ENCODE peak calls at places on chromosomes 3 and 15, in six cellular contexts. P, Q, O, W, Z and M are unnamed samples.

GRCh38 chr3:14646589-14647413 is 4.8 kb upstream of the CCDC174 start:
- DNase-seq in P (peak), Z (no peak), O (no peak), W (peak), Q (no peak), M (no peak)

GRCh38 chr15:101378879-101379278 is 83.8 kb upstream of the SNRPA1 start:
- DNase-seq in O (no peak), P (no peak), W (no peak), Z (no peak), Q (no peak), M (no peak)

GRCh38 chr15:94174399-94174802 is 57.0 kb upstream of the MCTP2 start:
- DNase-seq in W (no peak), Z (peak), P (no peak), Q (peak), O (no peak), M (no peak)

GRCh38 chr15:93703092-93703785 is 528.1 kb upstream of the MCTP2 start:
- DNase-seq in P (no peak), Q (no peak), O (no peak), W (no peak), Z (no peak), M (no peak)

GRCh38 chr3:186277268-186277909 is 84.6 kb downstream of the DGKG start:
- DNase-seq in O (no peak), W (peak), P (peak), Z (peak), Q (peak), M (no peak)

GRCh38 chr3:37329465-37329864 is 155.1 kb upstream of the LRRFIP2 start:
- DNase-seq in P (no peak), O (no peak), W (no peak), Z (no peak), Q (no peak), M (no peak)

GRCh38 chr3:187450791-187451190 is 82.6 kb downstream of the RTP4 start:
- DNase-seq in Z (no peak), O (no peak), Q (no peak), P (peak), W (no peak), M (no peak)

GRCh38 chr3:196127308-196128040 is 45.6 kb upstream of the TFRC start:
- DNase-seq in Z (no peak), O (no peak), Q (no peak), P (peak), W (no peak), M (no peak)

GRCh38 chr15:23438816-23439466 is 8.1 kb downstream of the GOLGA6L2 start:
- DNase-seq in O (no peak), Q (no peak), P (no peak), W (no peak), Z (no peak), M (no peak)

GRCh38 chr3:32452009-32452408 is 50.6 kb downstream of the CMTM6 start:
- DNase-seq in W (no peak), O (no peak), Q (no peak), P (no peak), Z (no peak), M (no peak)

GRCh38 chr3:134423153-134423552 is 48.9 kb upstream of the AMOTL2 start:
- DNase-seq in Q (peak), Z (no peak), W (peak), P (peak), O (no peak), M (no peak)

GRCh38 chr15:90230071-90230494 is 3.7 kb downstream of the CIB1 start:
- DNase-seq in Q (no peak), P (no peak), Z (no peak), O (no peak), W (no peak), M (no peak)

GRCh38 chr3:43953814-43954241 is 263.1 kb downstream of the ABHD5 start:
- DNase-seq in W (no peak), Q (peak), Z (peak), P (no peak), O (no peak), M (no peak)

GRCh38 chr3:23648326-23648964 is 157.3 kb upstream of the UBE2E1 start:
- DNase-seq in O (no peak), P (peak), W (no peak), Z (peak), Q (peak), M (no peak)

GRCh38 chr3:44885618-44886017 is 11.2 kb downstream of the TGM4 start:
- DNase-seq in Q (peak), Z (peak), O (no peak), W (no peak), P (peak), M (no peak)

GRCh38 chr15:75171408-75171807 is 30.3 kb upstream of the C15orf39 start:
- DNase-seq in O (no peak), P (no peak), Q (peak), Z (peak), W (no peak), M (no peak)

GRCh38 chr3:185645596-185646381 is 59.7 kb downstream of the SENP2 start:
- DNase-seq in O (no peak), P (peak), Z (no peak), W (peak), Q (no peak), M (no peak)

GRCh38 chr3:143095813-143096212 is 23.8 kb upstream of the CHST2 start:
- DNase-seq in O (no peak), P (no peak), Q (no peak), W (no peak), Z (no peak), M (no peak)

GRCh38 chr3:143099213-143099612 is 20.4 kb upstream of the CHST2 start:
- DNase-seq in O (no peak), W (no peak), Z (peak), Q (no peak), P (no peak), M (no peak)

GRCh38 chr3:143098032-143098764 is 21.4 kb upstream of the CHST2 start:
- DNase-seq in Z (peak), W (no peak), O (no peak), P (no peak), Q (no peak), M (no peak)

GRCh38 chr3:143101792-143102381 is 17.7 kb upstream of the CHST2 start:
- DNase-seq in P (no peak), W (no peak), O (no peak), Z (no peak), Q (no peak), M (no peak)

DNA sequence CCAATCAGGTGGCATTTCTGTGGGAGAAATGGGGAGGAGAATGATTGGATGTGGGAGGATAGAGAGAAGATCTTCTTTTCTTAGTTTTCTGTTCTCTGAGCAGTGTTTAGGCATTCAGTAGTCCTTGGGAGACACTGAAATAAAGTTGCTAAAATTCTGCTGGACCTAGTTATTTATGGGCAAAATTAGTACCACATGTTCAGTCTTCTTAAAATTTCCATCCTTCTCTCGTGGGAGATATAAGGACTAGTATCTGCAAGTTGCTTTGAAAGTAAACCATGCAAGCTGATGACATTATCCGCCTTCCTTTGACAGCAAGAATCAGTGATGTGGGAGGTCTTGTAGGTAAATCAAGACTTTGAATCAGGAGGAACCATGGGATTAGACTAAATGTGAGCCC is 19.9 kb upstream of the CHST2 start:
- DNase-seq in Z (no peak), Q (no peak), O (no peak), W (no peak), P (no peak), M (no peak)
- H3K23ac ChIP-seq in Z (no peak), Q (no peak), O (no peak), W (no peak), P (no peak), M (no peak)

DNA sequence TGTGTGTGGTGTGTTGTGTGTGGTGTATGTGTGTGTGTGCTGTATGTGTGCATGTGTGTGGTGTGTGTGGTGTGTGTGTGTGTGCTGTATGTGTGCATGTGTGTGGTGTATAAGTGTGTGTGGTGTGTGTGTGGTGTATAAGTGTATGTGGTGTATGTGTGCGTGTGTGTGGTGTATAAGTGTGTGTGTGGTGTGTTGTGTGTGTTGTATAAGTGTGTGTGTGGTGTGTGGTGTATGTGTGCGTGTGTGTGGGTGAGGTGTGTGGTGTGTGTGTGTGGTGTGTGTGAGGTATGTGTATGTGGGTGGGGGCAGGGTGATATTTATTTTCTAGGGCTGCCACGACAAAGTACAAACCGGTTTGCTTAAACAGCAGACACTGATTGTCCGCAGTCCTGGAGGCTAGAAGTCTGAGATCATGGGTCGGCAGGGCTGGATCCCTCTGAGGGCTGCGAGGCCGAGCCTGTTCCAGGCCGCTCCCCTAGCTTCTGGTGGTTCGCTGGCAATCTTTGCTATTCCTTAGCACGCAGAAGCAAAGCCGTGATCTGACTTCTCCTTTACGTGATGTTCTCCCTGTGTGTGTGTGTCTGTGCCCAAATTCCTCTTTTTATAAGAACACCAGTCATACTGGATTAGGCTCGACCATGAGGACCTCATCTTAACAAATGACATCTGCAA is 160.2 kb downstream of the XXYLT1 start:
- DNase-seq in Z (no peak), Q (no peak), O (no peak), W (no peak), P (no peak), M (no peak)
- H3K23ac ChIP-seq in Z (no peak), Q (no peak), O (no peak), W (no peak), P (no peak), M (no peak)

DNA sequence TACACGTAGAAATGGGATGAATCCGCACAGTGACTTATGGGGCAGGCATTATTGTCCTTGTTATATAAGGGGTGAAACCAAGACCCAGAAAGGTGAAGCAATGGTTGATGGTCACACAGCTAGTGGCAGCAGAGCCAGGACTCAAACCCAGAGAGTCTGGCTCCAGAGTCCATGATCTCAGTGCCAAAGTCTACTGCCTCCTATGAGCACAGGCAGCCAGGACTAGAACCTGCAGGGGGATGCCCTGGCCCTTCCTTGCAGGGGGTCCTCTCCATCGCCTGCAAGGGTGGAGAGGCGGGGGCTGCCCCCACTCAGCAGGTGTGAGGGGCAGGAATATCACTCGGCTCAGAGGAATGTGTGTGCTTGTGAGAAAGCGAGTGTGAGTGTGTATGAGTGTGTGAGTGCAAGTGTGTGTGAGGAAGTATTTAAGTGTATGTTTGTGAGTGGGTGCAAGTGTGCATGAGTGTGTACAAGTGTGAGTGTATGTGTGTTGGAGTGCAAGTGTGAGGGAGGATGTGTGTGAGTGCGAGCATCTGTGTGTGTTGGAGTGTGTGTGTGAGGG is 44.7 kb downstream of the UMPS start:
- DNase-seq in Z (no peak), Q (no peak), P (no peak), W (no peak), O (no peak), M (no peak)
- H3K23ac ChIP-seq in Z (no peak), Q (peak), P (peak), W (no peak), O (no peak), M (no peak)

GRCh38 chr3:64046527-64046926 is 23.2 kb upstream of the PSMD6 start:
- DNase-seq in Z (no peak), O (no peak), P (no peak), Q (no peak), W (no peak), M (no peak)
- H3K23ac ChIP-seq in Z (no peak), O (no peak), P (no peak), Q (no peak), W (no peak), M (no peak)